ENCODE peak calls at places on chromosomes 2 and 18, in seven cellular contexts. A, O, D, V, K, G and Q are unnamed samples.

GRCh38 chr2:138209009-138209408 is 244.7 kb downstream of the HNMT start:
- DNase-seq in O (no peak), D (no peak), A (no peak), G (no peak), K (no peak), V (no peak), Q (no peak)

GRCh38 chr18:7632152-7633098 is 65.3 kb downstream of the PTPRM start:
- DNase-seq in V (no peak), G (no peak), D (no peak), A (no peak), K (no peak), O (no peak), Q (no peak)

GRCh38 chr2:100619951-100620350 is 57.2 kb downstream of the PDCL3 start:
- DNase-seq in G (no peak), O (no peak), K (no peak), V (no peak), A (no peak), D (no peak), Q (no peak)

GRCh38 chr2:3606370-3607124 is 11.6 kb downstream of the COLEC11 start:
- DNase-seq in K (no peak), D (no peak), V (no peak), A (no peak), G (no peak), O (no peak), Q (no peak)

GRCh38 chr2:120828066-120828465 is 92.4 kb downstream of the GLI2 start:
- DNase-seq in V (no peak), D (no peak), G (no peak), A (no peak), O (no peak), K (no peak), Q (no peak)

GRCh38 chr2:201413143-201413542 is 38.1 kb downstream of the TRAK2 start:
- DNase-seq in V (no peak), G (no peak), A (no peak), O (no peak), D (no peak), K (no peak), Q (no peak)

GRCh38 chr2:219724628-219725027 is 97.2 kb downstream of the SLC4A3 start:
- DNase-seq in G (no peak), K (no peak), A (no peak), D (no peak), V (no peak), O (no peak), Q (no peak)

GRCh38 chr2:119826370-119826961 is 66.7 kb downstream of the PTPN4 start:
- DNase-seq in D (no peak), G (peak), A (no peak), V (no peak), O (peak), K (peak), Q (peak)

GRCh38 chr2:105488198-105488757 is 89.4 kb upstream of the FHL2 start:
- DNase-seq in G (no peak), O (no peak), V (peak), D (no peak), K (no peak), A (peak), Q (no peak)

GRCh38 chr2:22481507-22482217 is 903.3 kb upstream of the KLHL29 start:
- DNase-seq in V (no peak), G (no peak), K (no peak), A (peak), D (no peak), O (no peak), Q (no peak)

GRCh38 chr2:2573658-2574293 is 242.7 kb upstream of the MYT1L start:
- DNase-seq in D (no peak), V (no peak), O (no peak), A (no peak), K (no peak), G (no peak), Q (no peak)